ENCODE peak calls at places on chromosomes 3 and 15, in six cellular contexts. R is lung, B is lower lobe of right lung, D is WERI-Rb-1, F is fibroblast of villous mesenchyme, I is AG10803. X is an unnamed sample.

GRCh38 chr15:69298697-69299441 is at the start of gene PAQR5:
- DNase-seq in R (peak), B (peak), D (peak), F (peak), I (no peak), X (peak)

GRCh38 chr15:41256577-41257038 is 25.5 kb downstream of the CHP1 start:
- DNase-seq in R (peak), B (no peak), D (no peak), F (no peak), I (peak), X (no peak)

GRCh38 chr3:175895731-175896130 is 1036.6 kb downstream of the NAALADL2 start:
- DNase-seq in R (no peak), B (no peak), D (no peak), F (no peak), I (no peak), X (no peak)

GRCh38 chr3:138374573-138375134 is 26.3 kb downstream of the MRAS start:
- DNase-seq in R (no peak), B (no peak), D (no peak), F (peak), I (no peak), X (no peak)

GRCh38 chr3:142007710-142008399 is 131.4 kb downstream of the ATP1B3 start:
- DNase-seq in R (no peak), B (no peak), D (peak), F (no peak), I (no peak), X (peak)

GRCh38 chr3:127203024-127203423 is 10.1 kb downstream of the PRR23E start:
- DNase-seq in R (no peak), B (no peak), D (no peak), F (no peak), I (no peak), X (no peak)

GRCh38 chr15:90647326-90647725 is 69.8 kb upstream of the BLM start:
- DNase-seq in R (no peak), B (no peak), D (no peak), F (no peak), I (no peak), X (no peak)

GRCh38 chr3:156586905-156587766 is 32.2 kb upstream of the SSR3 start:
- DNase-seq in R (no peak), B (no peak), D (no peak), F (no peak), I (peak), X (no peak)

GRCh38 chr15:27798807-27799206 is 300.3 kb downstream of the OCA2 start:
- DNase-seq in R (no peak), B (no peak), D (no peak), F (no peak), I (no peak), X (no peak)

GRCh38 chr15:60420322-60420721 is 22.5 kb upstream of the ANXA2 start:
- DNase-seq in R (no peak), B (no peak), D (no peak), F (no peak), I (no peak), X (no peak)

GRCh38 chr3:122825460-122825859 is 30.6 kb downstream of the SLC49A4 start:
- DNase-seq in R (no peak), B (no peak), D (no peak), F (no peak), I (no peak), X (no peak)

GRCh38 chr15:94509259-94509658 is 277.9 kb downstream of the MCTP2 start:
- DNase-seq in R (no peak), B (no peak), D (no peak), F (no peak), I (no peak), X (no peak)

GRCh38 chr15:41812820-41813375 is 15.0 kb upstream of the JMJD7 start:
- DNase-seq in R (no peak), B (no peak), D (no peak), F (no peak), I (no peak), X (no peak)

GRCh38 chr3:173700336-173700735 is 302.8 kb downstream of the NLGN1 start:
- DNase-seq in R (no peak), B (no peak), D (no peak), F (no peak), I (no peak), X (no peak)

GRCh38 chr3:115275897-115276296 is 128.8 kb upstream of the ZBTB20 start:
- DNase-seq in R (no peak), B (no peak), D (no peak), F (peak), I (peak), X (no peak)

GRCh38 chr3:52742418-52743041 is 28.2 kb downstream of the NEK4 start:
- DNase-seq in R (no peak), B (no peak), D (no peak), F (peak), I (peak), X (no peak)

GRCh38 chr3:136802481-136802996 is 16.4 kb upstream of the SLC35G2 start:
- DNase-seq in R (no peak), B (no peak), D (no peak), F (no peak), I (peak), X (no peak)

GRCh38 chr3:32120480-32120879 is 14.1 kb downstream of the GPD1L start:
- DNase-seq in R (no peak), B (no peak), D (no peak), F (no peak), I (no peak), X (no peak)

GRCh38 chr3:30426319-30426993 is 179.9 kb upstream of the TGFBR2 start:
- DNase-seq in R (peak), B (no peak), D (no peak), F (peak), I (peak), X (no peak)

GRCh38 chr15:89767411-89767915 is 8.7 kb upstream of the MESP2 start:
- DNase-seq in R (no peak), B (no peak), D (no peak), F (no peak), I (no peak), X (no peak)

GRCh38 chr3:152295834-152296233 is 27.1 kb downstream of the MBNL1 start:
- DNase-seq in R (no peak), B (no peak), D (no peak), F (no peak), I (no peak), X (no peak)

GRCh38 chr15:59170295-59170881 is 36.3 kb upstream of the LDHAL6B start:
- DNase-seq in R (peak), B (peak), D (no peak), F (peak), I (peak), X (no peak)

GRCh38 chr3:133040696-133041523 is 2.7 kb downstream of the TMEM108 start:
- DNase-seq in R (peak), B (peak), D (peak), F (peak), I (peak), X (peak)

DNA sequence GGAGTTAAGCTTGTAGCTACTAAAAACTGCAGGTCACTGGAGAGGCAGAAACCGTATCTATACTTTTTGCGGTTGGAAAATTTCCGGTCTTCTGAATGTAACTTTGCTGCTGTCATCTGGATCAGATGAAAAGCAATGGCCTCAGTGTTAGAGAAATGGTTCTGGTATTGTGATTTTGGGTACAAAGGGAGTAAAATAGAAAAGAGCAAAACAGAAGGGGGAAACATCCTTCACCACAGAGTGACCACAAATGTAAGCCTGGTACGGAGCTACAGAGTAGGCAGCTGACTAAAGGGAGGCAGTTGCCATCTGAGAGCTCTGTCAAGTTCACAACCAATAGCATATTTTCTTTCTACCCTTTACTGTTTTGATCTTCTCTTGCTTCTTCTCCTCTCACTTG is 5.6 kb downstream of the CD96 start:
- DNase-seq in R (no peak), B (no peak), D (no peak), F (no peak), I (no peak), X (no peak)
- TF ChIP-seq CTCF in R (no peak), B (no peak), D (no peak), F (no peak), I (no peak), X (no peak)

DNA sequence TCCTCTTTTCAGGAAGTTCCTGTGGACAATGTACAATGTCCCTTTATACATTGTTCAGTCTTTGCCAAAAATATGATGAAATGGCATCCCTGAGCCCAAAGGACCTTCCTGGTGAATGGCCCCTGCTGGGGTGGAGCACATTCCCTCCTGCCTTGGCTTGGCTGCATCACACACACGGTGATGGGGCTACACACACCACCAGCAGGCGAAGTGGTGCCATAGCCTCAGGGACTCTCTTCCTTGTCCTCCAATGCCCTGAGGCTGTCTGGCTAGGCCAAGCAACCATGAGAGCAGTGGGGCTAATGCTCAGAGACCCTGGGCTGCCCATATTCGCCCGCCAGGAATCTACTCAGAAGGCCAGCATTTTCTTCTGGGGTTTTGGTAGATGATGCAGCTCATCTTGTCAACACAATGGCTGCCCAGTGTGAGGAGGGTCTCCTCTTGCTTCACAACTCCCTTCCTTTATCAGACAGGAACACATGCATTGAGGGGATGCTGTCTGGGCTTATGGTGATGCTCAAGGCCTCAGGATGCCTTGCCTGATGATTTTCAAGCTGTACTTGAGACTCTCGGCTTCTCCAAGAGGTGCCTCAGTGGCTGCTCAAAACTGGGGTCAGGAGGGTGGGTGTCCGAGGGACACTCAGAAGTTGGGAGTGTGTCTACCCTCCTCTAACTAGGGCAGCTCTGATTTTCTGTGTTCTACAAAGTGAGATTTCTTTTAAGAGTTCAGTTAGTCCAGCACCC is 40.9 kb upstream of the EPHB1 start:
- DNase-seq in R (peak), B (no peak), D (peak), F (no peak), I (peak), X (no peak)
- TF ChIP-seq CTCF in R (no peak), B (no peak), D (peak), F (no peak), I (peak), X (no peak)

DNA sequence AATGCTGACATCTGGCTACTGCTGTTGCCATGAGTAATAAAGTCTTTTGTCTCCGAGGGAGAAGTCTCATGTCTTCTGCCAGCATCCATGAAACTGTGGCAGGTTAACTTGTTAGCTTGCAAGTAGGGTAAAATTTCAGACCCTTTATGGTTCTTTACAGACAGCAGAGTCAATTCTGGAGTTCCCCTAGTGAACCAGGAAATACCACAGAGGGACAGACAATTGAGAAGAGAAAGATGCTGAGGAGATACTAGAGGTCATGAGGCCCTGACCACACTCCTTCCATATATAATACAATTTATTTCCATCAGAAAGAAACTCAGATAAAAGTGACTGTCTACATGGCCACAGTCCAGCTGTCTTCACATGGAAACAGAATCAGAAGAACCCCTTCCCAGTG is 38.1 kb downstream of the NMNAT3 start:
- DNase-seq in R (no peak), B (no peak), D (no peak), F (no peak), I (no peak), X (no peak)
- TF ChIP-seq CTCF in R (no peak), B (no peak), D (no peak), F (no peak), I (no peak), X (no peak)

GRCh38 chr3:42660898-42661297 is 7.4 kb downstream of the ZBTB47 start:
- DNase-seq in R (no peak), B (no peak), D (peak), F (no peak), I (no peak), X (no peak)
- TF ChIP-seq CTCF in R (no peak), B (no peak), D (peak), F (no peak), I (no peak), X (no peak)

GRCh38 chr3:154780263-154780662 is 299.9 kb upstream of the MME start:
- DNase-seq in R (no peak), B (no peak), D (no peak), F (no peak), I (no peak), X (no peak)

GRCh38 chr3:154783053-154784037 is 296.8 kb upstream of the MME start:
- DNase-seq in R (no peak), B (no peak), D (no peak), F (no peak), I (no peak), X (no peak)

GRCh38 chr3:154779571-154779970 is 300.5 kb upstream of the MME start:
- DNase-seq in R (no peak), B (no peak), D (no peak), F (peak), I (peak), X (no peak)

GRCh38 chr3:154782151-154782550 is 298.0 kb upstream of the MME start:
- DNase-seq in R (no peak), B (no peak), D (no peak), F (no peak), I (no peak), X (no peak)

DNA sequence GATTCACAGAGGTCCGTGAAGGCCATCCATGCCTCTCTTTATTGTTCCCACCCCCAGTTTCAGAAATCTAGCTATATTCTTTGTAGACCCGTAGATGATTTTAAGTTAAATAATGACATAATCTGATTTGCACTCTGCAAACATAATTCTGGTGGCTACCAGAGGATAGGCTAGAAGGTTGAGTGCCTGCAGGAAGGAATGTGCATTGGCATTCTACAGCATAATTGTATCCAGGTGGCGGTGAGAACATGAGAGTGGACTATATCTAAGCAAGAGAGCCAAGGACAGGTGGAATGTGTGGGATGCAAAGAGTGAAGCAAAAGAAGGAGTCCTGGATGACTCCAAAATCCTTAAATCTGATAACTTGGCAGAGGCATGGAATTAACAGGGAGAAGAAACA is 298.5 kb upstream of the MME start:
- DNase-seq in R (no peak), B (no peak), D (no peak), F (no peak), I (no peak), X (no peak)
- TF ChIP-seq CTCF in R (no peak), B (no peak), D (no peak), F (peak), I (peak), X (no peak)

GRCh38 chr3:59821274-59821673 is 771.4 kb upstream of the CFAP20DC start:
- DNase-seq in R (no peak), B (no peak), D (no peak), F (no peak), I (no peak), X (no peak)

GRCh38 chr3:59817511-59817910 is 767.7 kb upstream of the CFAP20DC start:
- DNase-seq in R (no peak), B (no peak), D (no peak), F (peak), I (no peak), X (no peak)

GRCh38 chr3:59816312-59816711 is 766.5 kb upstream of the CFAP20DC start:
- DNase-seq in R (no peak), B (no peak), D (no peak), F (no peak), I (no peak), X (no peak)

GRCh38 chr3:59820352-59820934 is 770.6 kb upstream of the CFAP20DC start:
- DNase-seq in R (no peak), B (no peak), D (no peak), F (no peak), I (peak), X (no peak)

DNA sequence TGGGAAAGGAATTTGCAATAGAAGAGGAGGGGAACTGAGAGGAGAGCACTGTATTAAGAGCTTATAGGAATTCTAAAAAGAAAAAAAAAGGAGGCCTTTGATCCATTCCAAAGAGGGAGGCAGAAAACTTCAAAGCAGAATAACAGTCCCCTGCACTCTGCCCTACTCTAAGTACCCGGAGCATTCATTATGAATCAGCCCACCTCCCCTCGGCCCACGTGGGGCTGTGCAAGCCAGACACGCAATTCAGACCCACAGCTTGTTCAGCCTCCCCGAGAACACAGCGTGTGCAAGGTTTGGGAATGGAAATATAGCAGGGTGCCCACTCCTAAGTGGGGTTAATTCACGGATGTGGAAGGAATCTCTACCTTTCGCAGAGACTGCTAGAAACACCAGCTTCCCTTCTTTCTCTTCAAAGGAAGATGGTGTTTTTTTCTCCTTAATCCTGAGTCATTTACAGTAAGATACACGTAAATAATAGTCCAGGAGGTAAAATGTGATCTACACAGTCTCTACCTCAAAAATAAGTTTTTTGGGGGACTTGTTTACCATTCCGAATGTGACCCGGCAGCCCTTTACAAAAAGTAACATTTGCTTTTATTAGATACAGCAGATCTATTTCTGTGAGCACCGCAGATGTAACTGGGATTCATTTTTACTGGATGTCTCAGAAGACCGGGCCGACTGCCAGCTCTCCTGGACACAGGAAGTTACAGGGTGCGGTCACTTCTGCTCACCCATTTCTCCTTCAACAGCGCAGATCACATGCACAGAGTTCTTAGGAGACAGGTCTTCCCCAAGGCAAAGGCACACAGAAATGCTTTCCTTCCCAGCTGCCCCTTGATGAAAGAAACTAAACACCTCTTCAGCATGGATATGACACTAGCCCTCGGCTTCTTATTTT is 768.5 kb upstream of the CFAP20DC start:
- DNase-seq in R (peak), B (peak), D (no peak), F (peak), I (peak), X (peak)
- TF ChIP-seq CTCF in R (no peak), B (no peak), D (no peak), F (no peak), I (no peak), X (no peak)